ENCODE peak calls at places on chromosomes 5 and 9, in seven cellular contexts. G is fibroblast of lung, S is fibroblast of the aortic adventitia, H is left ventricle myocardium superior, Z is H9, I is nucleus accumbens, F is EL. K is an unnamed sample.

GRCh38 chr9:133121200-133122166 is at the start of gene RALGDS:
- DNase-seq in G (peak), S (peak), H (peak), Z (peak), I (peak), F (peak), K (peak)

GRCh38 chr5:171308453-171309275 is at the start of gene TLX3:
- DNase-seq in G (peak), S (no peak), H (no peak), Z (peak), I (no peak), F (peak), K (peak)

GRCh38 chr5:72427488-72428437 is 79.4 kb downstream of the ZNF366 start:
- DNase-seq in G (peak), S (peak), H (peak), Z (peak), I (no peak), F (peak), K (peak)

GRCh38 chr9:97480749-97481148 is 20.7 kb upstream of the TMOD1 start:
- DNase-seq in G (no peak), S (no peak), H (no peak), Z (no peak), I (no peak), F (no peak), K (no peak)

GRCh38 chr5:124060010-124060409 is 548.0 kb downstream of the CSNK1G3 start:
- DNase-seq in G (no peak), S (no peak), H (no peak), Z (no peak), I (no peak), F (no peak), K (no peak)

GRCh38 chr5:110335361-110336046 is 391.0 kb downstream of the TMEM232 start:
- DNase-seq in G (peak), S (peak), H (no peak), Z (no peak), I (no peak), F (peak), K (no peak)

GRCh38 chr9:20384642-20385041 is 237.7 kb downstream of the MLLT3 start:
- DNase-seq in G (peak), S (peak), H (no peak), Z (no peak), I (no peak), F (no peak), K (no peak)

GRCh38 chr9:120490888-120491595 is 88.9 kb downstream of the CDK5RAP2 start:
- DNase-seq in G (no peak), S (no peak), H (no peak), Z (no peak), I (no peak), F (no peak), K (no peak)

GRCh38 chr5:75367401-75367800 is 30.4 kb downstream of the HMGCR start:
- DNase-seq in G (peak), S (no peak), H (no peak), Z (no peak), I (no peak), F (peak), K (no peak)

GRCh38 chr5:75053286-75054109 is 1.1 kb upstream of the GCNT4 start:
- DNase-seq in G (peak), S (peak), H (peak), Z (peak), I (peak), F (peak), K (peak)

GRCh38 chr5:137072376-137073174 is 426.6 kb downstream of the SPOCK1 start:
- DNase-seq in G (no peak), S (peak), H (no peak), Z (no peak), I (no peak), F (peak), K (no peak)

GRCh38 chr5:83724001-83724400 is 3.3 kb upstream of the HAPLN1 start:
- DNase-seq in G (no peak), S (no peak), H (no peak), Z (no peak), I (no peak), F (no peak), K (peak)

GRCh38 chr5:78958672-78959410 is 26.3 kb downstream of the ARSB start:
- DNase-seq in G (no peak), S (no peak), H (no peak), Z (no peak), I (no peak), F (no peak), K (no peak)

GRCh38 chr9:82604947-82605656 is 457.8 kb downstream of the RASEF start:
- DNase-seq in G (peak), S (peak), H (no peak), Z (no peak), I (no peak), F (no peak), K (no peak)